ENCODE peak calls at places on chromosomes 11 and 22, in six cellular contexts. One of them, this sample, is unnamed.

GRCh38 chr11:111299111-111300026 is 1.0 kb downstream of the POU2AF3 start:
- DNase-seq in GM10248: peak; percentile 63
- DNase-seq in activated CD8-positive, alpha-beta memory T cell treated with anti-CD3 and anti-CD28 coated beads for 1 hour: no peak
- DNase-seq in effector CD4-positive, alpha-beta T cell: no peak
- DNase-seq in GM06990: no peak
- DNase-seq in activated gamma-delta T cell treated with anti-CD3 and anti-CD28 coated beads, Interleukin-2, amount 50 U/mL, for 16 hours: no peak
- DNase-seq in this sample: peak; percentile 22

GRCh38 chr11:5600374-5600851 is 4.0 kb downstream of the TRIM6 start:
- DNase-seq in GM06990: peak; percentile 37
- DNase-seq in effector CD4-positive, alpha-beta T cell: peak; percentile 35
- DNase-seq in activated gamma-delta T cell treated with anti-CD3 and anti-CD28 coated beads, Interleukin-2, amount 50 U/mL, for 16 hours: peak; percentile 27
- DNase-seq in activated CD8-positive, alpha-beta memory T cell treated with anti-CD3 and anti-CD28 coated beads for 1 hour: peak; percentile 10
- DNase-seq in GM10248: peak; percentile 77
- DNase-seq in this sample: peak; percentile 97

GRCh38 chr11:66150140-66150539 is 80.1 kb downstream of the PACS1 start:
- DNase-seq in effector CD4-positive, alpha-beta T cell: no peak
- DNase-seq in GM06990: no peak
- DNase-seq in GM10248: no peak
- DNase-seq in activated CD8-positive, alpha-beta memory T cell treated with anti-CD3 and anti-CD28 coated beads for 1 hour: no peak
- DNase-seq in activated gamma-delta T cell treated with anti-CD3 and anti-CD28 coated beads, Interleukin-2, amount 50 U/mL, for 16 hours: no peak
- DNase-seq in this sample: peak; percentile 52

GRCh38 chr11:1407668-1408067 is 17.9 kb downstream of the BRSK2 start:
- DNase-seq in GM06990: no peak
- DNase-seq in GM10248: no peak
- DNase-seq in activated CD8-positive, alpha-beta memory T cell treated with anti-CD3 and anti-CD28 coated beads for 1 hour: no peak
- DNase-seq in effector CD4-positive, alpha-beta T cell: no peak
- DNase-seq in activated gamma-delta T cell treated with anti-CD3 and anti-CD28 coated beads, Interleukin-2, amount 50 U/mL, for 16 hours: no peak
- DNase-seq in this sample: no peak

GRCh38 chr11:3854977-3855807 is at the start of gene STIM1:
- DNase-seq in GM10248: peak; percentile 91
- DNase-seq in activated gamma-delta T cell treated with anti-CD3 and anti-CD28 coated beads, Interleukin-2, amount 50 U/mL, for 16 hours: peak; percentile 98
- DNase-seq in GM06990: peak; percentile 96
- DNase-seq in activated CD8-positive, alpha-beta memory T cell treated with anti-CD3 and anti-CD28 coated beads for 1 hour: peak; percentile 92
- DNase-seq in effector CD4-positive, alpha-beta T cell: peak; percentile 96
- DNase-seq in this sample: peak; percentile 95

GRCh38 chr11:75469785-75470405 is 36.9 kb upstream of the KLHL35 start:
- DNase-seq in GM06990: no peak
- DNase-seq in GM10248: no peak
- DNase-seq in activated gamma-delta T cell treated with anti-CD3 and anti-CD28 coated beads, Interleukin-2, amount 50 U/mL, for 16 hours: no peak
- DNase-seq in effector CD4-positive, alpha-beta T cell: no peak
- DNase-seq in activated CD8-positive, alpha-beta memory T cell treated with anti-CD3 and anti-CD28 coated beads for 1 hour: no peak
- DNase-seq in this sample: no peak

GRCh38 chr22:47075568-47075967 is 313.1 kb downstream of the TBC1D22A start:
- DNase-seq in GM06990: no peak
- DNase-seq in activated gamma-delta T cell treated with anti-CD3 and anti-CD28 coated beads, Interleukin-2, amount 50 U/mL, for 16 hours: no peak
- DNase-seq in GM10248: no peak
- DNase-seq in effector CD4-positive, alpha-beta T cell: no peak
- DNase-seq in activated CD8-positive, alpha-beta memory T cell treated with anti-CD3 and anti-CD28 coated beads for 1 hour: no peak
- DNase-seq in this sample: no peak

GRCh38 chr11:62012451-62013265 is 45.2 kb upstream of the FTH1 start:
- DNase-seq in effector CD4-positive, alpha-beta T cell: no peak
- DNase-seq in GM10248: no peak
- DNase-seq in GM06990: no peak
- DNase-seq in activated CD8-positive, alpha-beta memory T cell treated with anti-CD3 and anti-CD28 coated beads for 1 hour: no peak
- DNase-seq in activated gamma-delta T cell treated with anti-CD3 and anti-CD28 coated beads, Interleukin-2, amount 50 U/mL, for 16 hours: no peak
- DNase-seq in this sample: peak; percentile 43

GRCh38 chr22:28441720-28442263 is 237.8 kb downstream of the TTC28 start:
- DNase-seq in effector CD4-positive, alpha-beta T cell: no peak
- DNase-seq in GM06990: no peak
- DNase-seq in activated gamma-delta T cell treated with anti-CD3 and anti-CD28 coated beads, Interleukin-2, amount 50 U/mL, for 16 hours: no peak
- DNase-seq in GM10248: no peak
- DNase-seq in activated CD8-positive, alpha-beta memory T cell treated with anti-CD3 and anti-CD28 coated beads for 1 hour: no peak
- DNase-seq in this sample: peak; percentile 57

GRCh38 chr22:23037429-23038333 is 32.6 kb upstream of the GNAZ start:
- DNase-seq in activated CD8-positive, alpha-beta memory T cell treated with anti-CD3 and anti-CD28 coated beads for 1 hour: no peak
- DNase-seq in effector CD4-positive, alpha-beta T cell: no peak
- DNase-seq in activated gamma-delta T cell treated with anti-CD3 and anti-CD28 coated beads, Interleukin-2, amount 50 U/mL, for 16 hours: no peak
- DNase-seq in GM06990: no peak
- DNase-seq in GM10248: no peak
- DNase-seq in this sample: no peak

GRCh38 chr11:70156291-70157037 is 46.6 kb upstream of the FADD start:
- DNase-seq in activated gamma-delta T cell treated with anti-CD3 and anti-CD28 coated beads, Interleukin-2, amount 50 U/mL, for 16 hours: no peak
- DNase-seq in GM10248: no peak
- DNase-seq in activated CD8-positive, alpha-beta memory T cell treated with anti-CD3 and anti-CD28 coated beads for 1 hour: no peak
- DNase-seq in GM06990: no peak
- DNase-seq in effector CD4-positive, alpha-beta T cell: no peak
- DNase-seq in this sample: no peak

GRCh38 chr11:94671553-94672366 is 96.4 kb upstream of the AMOTL1 start:
- DNase-seq in effector CD4-positive, alpha-beta T cell: no peak
- DNase-seq in GM06990: no peak
- DNase-seq in activated gamma-delta T cell treated with anti-CD3 and anti-CD28 coated beads, Interleukin-2, amount 50 U/mL, for 16 hours: no peak
- DNase-seq in GM10248: no peak
- DNase-seq in activated CD8-positive, alpha-beta memory T cell treated with anti-CD3 and anti-CD28 coated beads for 1 hour: no peak
- DNase-seq in this sample: peak; percentile 23

GRCh38 chr11:824942-825341 is 2.8 kb upstream of the CRACR2B start:
- DNase-seq in GM06990: no peak
- DNase-seq in activated CD8-positive, alpha-beta memory T cell treated with anti-CD3 and anti-CD28 coated beads for 1 hour: no peak
- DNase-seq in effector CD4-positive, alpha-beta T cell: no peak
- DNase-seq in GM10248: no peak
- DNase-seq in activated gamma-delta T cell treated with anti-CD3 and anti-CD28 coated beads, Interleukin-2, amount 50 U/mL, for 16 hours: no peak
- DNase-seq in this sample: no peak

GRCh38 chr11:3735827-3736226 is 61.5 kb downstream of the NUP98 start:
- DNase-seq in effector CD4-positive, alpha-beta T cell: no peak
- DNase-seq in GM06990: no peak
- DNase-seq in GM10248: no peak
- DNase-seq in activated CD8-positive, alpha-beta memory T cell treated with anti-CD3 and anti-CD28 coated beads for 1 hour: no peak
- DNase-seq in activated gamma-delta T cell treated with anti-CD3 and anti-CD28 coated beads, Interleukin-2, amount 50 U/mL, for 16 hours: no peak
- DNase-seq in this sample: peak; percentile 26

GRCh38 chr11:24754406-24754805 is 257.6 kb downstream of the LUZP2 start:
- DNase-seq in effector CD4-positive, alpha-beta T cell: no peak
- DNase-seq in activated CD8-positive, alpha-beta memory T cell treated with anti-CD3 and anti-CD28 coated beads for 1 hour: no peak
- DNase-seq in activated gamma-delta T cell treated with anti-CD3 and anti-CD28 coated beads, Interleukin-2, amount 50 U/mL, for 16 hours: no peak
- DNase-seq in GM10248: no peak
- DNase-seq in GM06990: no peak
- DNase-seq in this sample: no peak

GRCh38 chr22:20420157-20420842 is 17.3 kb downstream of the SCARF2 start:
- DNase-seq in activated CD8-positive, alpha-beta memory T cell treated with anti-CD3 and anti-CD28 coated beads for 1 hour: no peak
- DNase-seq in GM10248: no peak
- DNase-seq in activated gamma-delta T cell treated with anti-CD3 and anti-CD28 coated beads, Interleukin-2, amount 50 U/mL, for 16 hours: no peak
- DNase-seq in GM06990: no peak
- DNase-seq in effector CD4-positive, alpha-beta T cell: no peak
- DNase-seq in this sample: no peak

GRCh38 chr22:43446881-43447280 is 35.1 kb downstream of the MPPED1 start:
- DNase-seq in GM06990: no peak
- DNase-seq in activated gamma-delta T cell treated with anti-CD3 and anti-CD28 coated beads, Interleukin-2, amount 50 U/mL, for 16 hours: no peak
- DNase-seq in activated CD8-positive, alpha-beta memory T cell treated with anti-CD3 and anti-CD28 coated beads for 1 hour: no peak
- DNase-seq in effector CD4-positive, alpha-beta T cell: no peak
- DNase-seq in GM10248: no peak
- DNase-seq in this sample: no peak

GRCh38 chr22:21626735-21627469 is 2.9 kb downstream of the YDJC start:
- DNase-seq in effector CD4-positive, alpha-beta T cell: no peak
- DNase-seq in GM10248: no peak
- DNase-seq in activated gamma-delta T cell treated with anti-CD3 and anti-CD28 coated beads, Interleukin-2, amount 50 U/mL, for 16 hours: no peak
- DNase-seq in GM06990: no peak
- DNase-seq in activated CD8-positive, alpha-beta memory T cell treated with anti-CD3 and anti-CD28 coated beads for 1 hour: no peak
- DNase-seq in this sample: no peak

GRCh38 chr11:45171550-45171949 is 25.1 kb downstream of the PRDM11 start:
- DNase-seq in GM10248: no peak
- DNase-seq in activated CD8-positive, alpha-beta memory T cell treated with anti-CD3 and anti-CD28 coated beads for 1 hour: no peak
- DNase-seq in effector CD4-positive, alpha-beta T cell: no peak
- DNase-seq in GM06990: no peak
- DNase-seq in activated gamma-delta T cell treated with anti-CD3 and anti-CD28 coated beads, Interleukin-2, amount 50 U/mL, for 16 hours: no peak
- DNase-seq in this sample: no peak

GRCh38 chr11:74443071-74443864 is 24.1 kb downstream of the KCNE3 start:
- DNase-seq in activated CD8-positive, alpha-beta memory T cell treated with anti-CD3 and anti-CD28 coated beads for 1 hour: no peak
- DNase-seq in activated gamma-delta T cell treated with anti-CD3 and anti-CD28 coated beads, Interleukin-2, amount 50 U/mL, for 16 hours: no peak
- DNase-seq in GM06990: no peak
- DNase-seq in GM10248: no peak
- DNase-seq in effector CD4-positive, alpha-beta T cell: no peak
- DNase-seq in this sample: peak; percentile 71

GRCh38 chr11:9017773-9018172 is 14.0 kb upstream of the NRIP3 start:
- DNase-seq in effector CD4-positive, alpha-beta T cell: no peak
- DNase-seq in activated gamma-delta T cell treated with anti-CD3 and anti-CD28 coated beads, Interleukin-2, amount 50 U/mL, for 16 hours: no peak
- DNase-seq in GM06990: no peak
- DNase-seq in activated CD8-positive, alpha-beta memory T cell treated with anti-CD3 and anti-CD28 coated beads for 1 hour: no peak
- DNase-seq in GM10248: peak; percentile 28
- DNase-seq in this sample: no peak

GRCh38 chr22:44192098-44192810 is 11.5 kb downstream of the PARVG start:
- DNase-seq in effector CD4-positive, alpha-beta T cell: peak; percentile 27
- DNase-seq in GM10248: no peak
- DNase-seq in activated gamma-delta T cell treated with anti-CD3 and anti-CD28 coated beads, Interleukin-2, amount 50 U/mL, for 16 hours: no peak
- DNase-seq in activated CD8-positive, alpha-beta memory T cell treated with anti-CD3 and anti-CD28 coated beads for 1 hour: no peak
- DNase-seq in GM06990: peak; percentile 67
- DNase-seq in this sample: peak; percentile 15

GRCh38 chr11:69830086-69830485 is 10.9 kb upstream of the FGF3 start:
- DNase-seq in effector CD4-positive, alpha-beta T cell: no peak
- DNase-seq in GM06990: no peak
- DNase-seq in activated gamma-delta T cell treated with anti-CD3 and anti-CD28 coated beads, Interleukin-2, amount 50 U/mL, for 16 hours: no peak
- DNase-seq in activated CD8-positive, alpha-beta memory T cell treated with anti-CD3 and anti-CD28 coated beads for 1 hour: no peak
- DNase-seq in GM10248: no peak
- DNase-seq in this sample: no peak

GRCh38 chr11:112652786-112653390 is 308.3 kb upstream of the NCAM1 start:
- DNase-seq in activated CD8-positive, alpha-beta memory T cell treated with anti-CD3 and anti-CD28 coated beads for 1 hour: no peak
- DNase-seq in effector CD4-positive, alpha-beta T cell: no peak
- DNase-seq in activated gamma-delta T cell treated with anti-CD3 and anti-CD28 coated beads, Interleukin-2, amount 50 U/mL, for 16 hours: no peak
- DNase-seq in GM10248: no peak
- DNase-seq in GM06990: no peak
- DNase-seq in this sample: peak; percentile 74

GRCh38 chr11:88603499-88603898 is 266.0 kb upstream of the CTSC start:
- DNase-seq in activated CD8-positive, alpha-beta memory T cell treated with anti-CD3 and anti-CD28 coated beads for 1 hour: no peak
- DNase-seq in GM10248: no peak
- DNase-seq in activated gamma-delta T cell treated with anti-CD3 and anti-CD28 coated beads, Interleukin-2, amount 50 U/mL, for 16 hours: no peak
- DNase-seq in effector CD4-positive, alpha-beta T cell: no peak
- DNase-seq in GM06990: no peak
- DNase-seq in this sample: peak; percentile 91

GRCh38 chr22:44758354-44758969 is 6.1 kb downstream of the ARHGAP8 start:
- DNase-seq in GM10248: no peak
- DNase-seq in activated CD8-positive, alpha-beta memory T cell treated with anti-CD3 and anti-CD28 coated beads for 1 hour: no peak
- DNase-seq in effector CD4-positive, alpha-beta T cell: no peak
- DNase-seq in activated gamma-delta T cell treated with anti-CD3 and anti-CD28 coated beads, Interleukin-2, amount 50 U/mL, for 16 hours: no peak
- DNase-seq in GM06990: no peak
- DNase-seq in this sample: peak; percentile 70

GRCh38 chr11:74570266-74571061 is 21.9 kb upstream of the POLD3 start:
- DNase-seq in effector CD4-positive, alpha-beta T cell: no peak
- DNase-seq in activated gamma-delta T cell treated with anti-CD3 and anti-CD28 coated beads, Interleukin-2, amount 50 U/mL, for 16 hours: no peak
- DNase-seq in GM06990: no peak
- DNase-seq in GM10248: peak; percentile 57
- DNase-seq in activated CD8-positive, alpha-beta memory T cell treated with anti-CD3 and anti-CD28 coated beads for 1 hour: no peak
- DNase-seq in this sample: peak; percentile 80

GRCh38 chr11:46281374-46281831 is 3.9 kb downstream of the CREB3L1 start:
- DNase-seq in GM06990: no peak
- DNase-seq in effector CD4-positive, alpha-beta T cell: no peak
- DNase-seq in activated gamma-delta T cell treated with anti-CD3 and anti-CD28 coated beads, Interleukin-2, amount 50 U/mL, for 16 hours: no peak
- DNase-seq in GM10248: no peak
- DNase-seq in activated CD8-positive, alpha-beta memory T cell treated with anti-CD3 and anti-CD28 coated beads for 1 hour: no peak
- DNase-seq in this sample: no peak

GRCh38 chr11:130449996-130450419 is 1.6 kb downstream of the ADAMTS15 start:
- DNase-seq in activated CD8-positive, alpha-beta memory T cell treated with anti-CD3 and anti-CD28 coated beads for 1 hour: no peak
- DNase-seq in GM10248: no peak
- DNase-seq in effector CD4-positive, alpha-beta T cell: no peak
- DNase-seq in activated gamma-delta T cell treated with anti-CD3 and anti-CD28 coated beads, Interleukin-2, amount 50 U/mL, for 16 hours: no peak
- DNase-seq in GM06990: no peak
- DNase-seq in this sample: peak; percentile 93